ENCODE peak calls at places on chromosomes 11 and 22, in ten cellular contexts. F is fibroblast of lung; V is naive thymus-derived CD4-positive, alpha-beta T cell; N is lower lobe of right lung; X is DMS153; Q is GM19239; I is MV-4-11; J is left lung; K is activated CD4-positive, CD25-positive, alpha-beta regulatory T cell; O is BE2C. T is an unnamed sample.

GRCh38 chr11:13010737-13011342 is 1.7 kb downstream of the RASSF10 start:
- DNase-seq in F (peak), V (no peak), N (peak), X (no peak), Q (no peak), I (no peak), J (peak), K (no peak), O (no peak), T (no peak)

GRCh38 chr11:6457581-6458320 is 16.0 kb downstream of the TRIM3 start:
- DNase-seq in F (no peak), V (no peak), N (no peak), X (no peak), Q (no peak), I (no peak), J (peak), K (no peak), O (no peak), T (no peak)

GRCh38 chr11:5257296-5257695 is 2.7 kb upstream of the HBG2 start:
- DNase-seq in F (no peak), V (no peak), N (no peak), X (no peak), Q (no peak), I (no peak), J (no peak), K (no peak), O (no peak), T (no peak)

GRCh38 chr22:39315389-39315788 is 4.0 kb downstream of the RPL3 start:
- DNase-seq in F (no peak), V (no peak), N (no peak), X (no peak), Q (no peak), I (no peak), J (no peak), K (no peak), O (no peak), T (no peak)

GRCh38 chr11:65696802-65697552 is 15.1 kb upstream of the KAT5 start:
- DNase-seq in F (no peak), V (no peak), N (no peak), X (no peak), Q (no peak), I (no peak), J (no peak), K (no peak), O (no peak), T (no peak)

GRCh38 chr11:58330861-58331260 is 28.0 kb downstream of the OR5B17 start:
- DNase-seq in F (peak), V (no peak), N (no peak), X (no peak), Q (no peak), I (no peak), J (no peak), K (no peak), O (no peak), T (no peak)

GRCh38 chr22:18056802-18057474 is 20.9 kb upstream of the PEX26 start:
- DNase-seq in F (no peak), V (no peak), N (no peak), X (no peak), Q (peak), I (no peak), J (no peak), K (no peak), O (no peak), T (no peak)

GRCh38 chr22:31089101-31090100 is 8.3 kb downstream of the SMTN start:
- DNase-seq in F (no peak), V (no peak), N (no peak), X (no peak), Q (peak), I (no peak), J (peak), K (peak), O (peak), T (no peak)

GRCh38 chr22:37316875-37317371 is 34.6 kb downstream of the CYTH4 start:
- DNase-seq in F (peak), V (peak), N (peak), X (peak), Q (peak), I (peak), J (peak), K (peak), O (peak), T (no peak)

GRCh38 chr11:5369793-5370192 is 13.8 kb upstream of the OR51M1 start:
- DNase-seq in F (no peak), V (no peak), N (no peak), X (no peak), Q (peak), I (no peak), J (no peak), K (no peak), O (no peak), T (no peak)

GRCh38 chr22:40273319-40273718 is 73.0 kb upstream of the ADSL start:
- DNase-seq in F (no peak), V (no peak), N (no peak), X (no peak), Q (no peak), I (no peak), J (no peak), K (no peak), O (no peak), T (no peak)

GRCh38 chr11:65651589-65652510 is 10.9 kb downstream of the RELA start:
- DNase-seq in F (peak), V (no peak), N (peak), X (no peak), Q (no peak), I (peak), J (no peak), K (no peak), O (peak), T (no peak)

GRCh38 chr22:33350391-33350955 is 292.3 kb upstream of the SYN3 start:
- DNase-seq in F (peak), V (no peak), N (no peak), X (no peak), Q (no peak), I (no peak), J (no peak), K (no peak), O (no peak), T (no peak)

GRCh38 chr11:74306440-74307175 is 4.8 kb downstream of the P4HA3 start:
- DNase-seq in F (peak), V (no peak), N (no peak), X (no peak), Q (no peak), I (peak), J (no peak), K (no peak), O (no peak), T (no peak)

GRCh38 chr11:22792497-22792896 is 37.1 kb downstream of the SVIP start:
- DNase-seq in F (peak), V (no peak), N (no peak), X (no peak), Q (no peak), I (peak), J (no peak), K (no peak), O (no peak), T (no peak)

GRCh38 chr11:122751298-122752070 is 86.8 kb upstream of the CRTAM start:
- DNase-seq in F (peak), V (no peak), N (no peak), X (no peak), Q (no peak), I (peak), J (no peak), K (no peak), O (peak), T (no peak)

GRCh38 chr11:45178890-45179663 is 32.6 kb downstream of the PRDM11 start:
- DNase-seq in F (peak), V (no peak), N (no peak), X (peak), Q (no peak), I (no peak), J (no peak), K (no peak), O (no peak), T (no peak)

GRCh38 chr11:852762-853161 is 10.1 kb downstream of the TSPAN4 start:
- DNase-seq in F (no peak), V (no peak), N (no peak), X (no peak), Q (no peak), I (no peak), J (no peak), K (no peak), O (no peak), T (no peak)

GRCh38 chr22:36197601-36198146 is 3.9 kb downstream of the APOL4 start:
- DNase-seq in F (no peak), V (no peak), N (no peak), X (no peak), Q (peak), I (peak), J (no peak), K (no peak), O (no peak), T (no peak)

GRCh38 chr11:69298778-69299461 is 5.0 kb downstream of the MYEOV start:
- DNase-seq in F (peak), V (no peak), N (no peak), X (no peak), Q (no peak), I (no peak), J (no peak), K (no peak), O (no peak), T (no peak)

GRCh38 chr22:22037740-22038139 is 55.2 kb upstream of the TOP3B start:
- DNase-seq in F (peak), V (no peak), N (no peak), X (no peak), Q (no peak), I (no peak), J (no peak), K (no peak), O (no peak), T (peak)

GRCh38 chr11:119447664-119448242 is 24.8 kb upstream of the THY1 start:
- DNase-seq in F (no peak), V (no peak), N (no peak), X (no peak), Q (no peak), I (no peak), J (no peak), K (no peak), O (no peak), T (no peak)

GRCh38 chr11:16809901-16810668 is 71.6 kb downstream of the C11orf58 start:
- DNase-seq in F (peak), V (no peak), N (no peak), X (no peak), Q (no peak), I (peak), J (no peak), K (no peak), O (no peak), T (no peak)

GRCh38 chr22:41925783-41926460 is 684 bp downstream of the TNFRSF13C start:
- DNase-seq in F (peak), V (peak), N (peak), X (no peak), Q (no peak), I (peak), J (peak), K (peak), O (peak), T (no peak)

GRCh38 chr11:119780264-119780953 is 51.4 kb upstream of the NECTIN1 start:
- DNase-seq in F (peak), V (no peak), N (peak), X (no peak), Q (no peak), I (no peak), J (no peak), K (no peak), O (peak), T (no peak)

GRCh38 chr11:6864436-6864835 is 1.6 kb downstream of the OR10A2 start:
- DNase-seq in F (peak), V (no peak), N (no peak), X (no peak), Q (no peak), I (no peak), J (no peak), K (no peak), O (no peak), T (no peak)

GRCh38 chr22:36510966-36511881 is 4.4 kb upstream of the FOXRED2 start:
- DNase-seq in F (peak), V (peak), N (no peak), X (no peak), Q (no peak), I (peak), J (no peak), K (peak), O (peak), T (no peak)

GRCh38 chr11:111077938-111078337 is 167.6 kb upstream of the POU2AF2 start:
- DNase-seq in F (no peak), V (no peak), N (no peak), X (no peak), Q (no peak), I (no peak), J (no peak), K (no peak), O (no peak), T (no peak)

GRCh38 chr11:125689460-125689859 is 8.8 kb upstream of the ACRV1 start:
- DNase-seq in F (no peak), V (no peak), N (no peak), X (no peak), Q (no peak), I (no peak), J (no peak), K (no peak), O (no peak), T (no peak)

GRCh38 chr11:34585870-34586654 is 34.8 kb upstream of the EHF start:
- DNase-seq in F (peak), V (peak), N (no peak), X (peak), Q (peak), I (peak), J (no peak), K (no peak), O (no peak), T (no peak)

GRCh38 chr22:38953577-38954413 is 3.6 kb upstream of the APOBEC3A start:
- DNase-seq in F (no peak), V (no peak), N (no peak), X (no peak), Q (peak), I (peak), J (no peak), K (peak), O (no peak), T (no peak)

GRCh38 chr11:2088746-2089535 is 50.2 kb downstream of the IGF2 start:
- DNase-seq in F (no peak), V (no peak), N (peak), X (no peak), Q (no peak), I (no peak), J (peak), K (no peak), O (no peak), T (no peak)

T was measured in HS-27A.